ENCODE peak calls at places on chromosomes 6 and 20, in four cellular contexts. A, T, C and N are unnamed samples.

GRCh38 chr6:16730720-16731502 is 30.3 kb downstream of the ATXN1 start:
- ATAC-seq in A (no peak), C (no peak), T (no peak), N (no peak)

GRCh38 chr6:54135665-54136370 is 24.6 kb downstream of the MLIP start:
- ATAC-seq in A (no peak), C (no peak), T (peak; percentile 74), N (no peak)

GRCh38 chr6:146790561-146791091 is 191.9 kb downstream of the ADGB start:
- ATAC-seq in A (no peak), C (no peak), T (no peak), N (no peak)

GRCh38 chr6:134739299-134740090 is 210.4 kb downstream of the ALDH8A1 start:
- ATAC-seq in T (no peak), A (no peak), C (no peak), N (no peak)

GRCh38 chr20:12053348-12053747 is 135.7 kb downstream of the BTBD3 start:
- ATAC-seq in A (no peak), T (peak; percentile 24), C (no peak), N (no peak)

GRCh38 chr20:2864626-2865025 is 8.7 kb upstream of the PTPRA start:
- ATAC-seq in T (no peak), C (no peak), A (no peak), N (no peak)

GRCh38 chr6:158278015-158278414 is 34.2 kb upstream of the TULP4 start:
- ATAC-seq in T (no peak), A (no peak), C (no peak), N (no peak)

GRCh38 chr20:59731371-59731770 is 127.0 kb downstream of the PHACTR3 start:
- ATAC-seq in C (no peak), T (no peak), A (no peak), N (no peak)

GRCh38 chr20:43914286-43914685 is 366 bp upstream of the TOX2 start:
- ATAC-seq in C (no peak), T (no peak), A (no peak), N (peak; percentile 25)

GRCh38 chr6:41599836-41600445 is 38.3 kb upstream of the MDFI start:
- ATAC-seq in T (no peak), C (no peak), A (no peak), N (no peak)

GRCh38 chr6:96836579-96837137 is 619 bp downstream of the GPR63 start:
- ATAC-seq in A (peak; percentile 52), C (peak; percentile 62), T (peak; percentile 36), N (peak; percentile 11)

GRCh38 chr20:62346398-62347150 is 20.5 kb downstream of the LAMA5 start:
- ATAC-seq in A (peak; percentile 18), C (no peak), T (no peak), N (no peak)

GRCh38 chr6:117600008-117600743 is 2.1 kb downstream of the GOPC start:
- ATAC-seq in A (no peak), C (peak; percentile 44), T (no peak), N (no peak)

GRCh38 chr6:117602899-117603588 is 733 bp upstream of the GOPC start:
- ATAC-seq in T (no peak), A (no peak), C (no peak), N (no peak)

GRCh38 chr6:117605169-117605826 is 3.0 kb upstream of the GOPC start:
- ATAC-seq in C (peak; percentile 51), T (no peak), A (no peak), N (no peak)

GRCh38 chr6:117601811-117602150 is 530 bp downstream of the GOPC start:
- ATAC-seq in C (peak; percentile 45), T (no peak), A (peak; percentile 10), N (no peak)

GRCh38 chr6:117602151-117602898 is at the start of gene GOPC:
- ATAC-seq in C (peak; percentile 93), T (peak; percentile 99), A (peak; percentile 99), N (peak; percentile 99)
- TF ChIP-seq POLR2A in C (peak; percentile 95), T (peak; percentile 79), A (no peak), N (peak; percentile 73)

GRCh38 chr20:54170026-54170471 is 3.7 kb downstream of the CYP24A1 start:
- ATAC-seq in T (no peak), C (no peak), A (no peak), N (no peak)
- TF ChIP-seq POLR2A in T (no peak), C (no peak), A (no peak), N (no peak)

GRCh38 chr6:152723398-152723797 is 25.7 kb downstream of the MYCT1 start:
- ATAC-seq in T (no peak), C (no peak), A (no peak), N (no peak)

GRCh38 chr6:152727507-152727906 is 23.1 kb upstream of the VIP start:
- ATAC-seq in C (peak; percentile 62), T (no peak), A (no peak), N (no peak)

GRCh38 chr6:152720964-152721363 is 23.3 kb downstream of the MYCT1 start:
- ATAC-seq in T (no peak), A (no peak), C (no peak), N (no peak)

GRCh38 chr6:152721956-152722355 is 24.3 kb downstream of the MYCT1 start:
- ATAC-seq in T (no peak), C (no peak), A (no peak), N (no peak)

DNA sequence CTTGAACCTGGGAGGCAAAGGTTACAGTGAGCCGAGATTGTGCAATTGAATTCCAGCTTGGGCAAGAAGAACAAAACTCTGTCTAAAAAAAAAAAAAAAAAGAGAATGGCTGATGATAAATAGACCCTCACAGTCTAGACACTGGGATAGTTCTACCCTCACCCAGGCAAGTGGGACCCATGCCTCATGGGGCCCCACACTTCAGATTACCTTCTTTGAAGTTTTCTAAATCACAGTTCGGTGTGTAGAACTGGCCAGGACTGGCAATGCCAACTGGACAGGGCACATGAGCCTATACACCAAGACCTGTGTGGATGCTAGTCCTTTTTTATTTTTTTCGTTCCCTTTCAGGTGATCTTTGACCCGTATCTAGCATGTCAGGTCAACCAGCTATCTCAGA is 24.3 kb upstream of the VIP start:
- ATAC-seq in T (no peak), C (no peak), A (no peak), N (no peak)
- TF ChIP-seq POLR2A in T (no peak), C (no peak), A (no peak), N (no peak)

GRCh38 chr6:31652925-31653724 is 664 bp upstream of the BAG6 start:
- ATAC-seq in C (peak; percentile 83), T (peak; percentile 83), A (peak; percentile 79), N (peak; percentile 80)
- TF ChIP-seq POLR2A in C (peak; percentile 98), T (peak; percentile 11), A (peak; percentile 31), N (no peak)

GRCh38 chr6:29726795-29727194 is 3.6 kb downstream of the HLA-F start:
- ATAC-seq in T (no peak), C (no peak), A (no peak), N (no peak)
- TF ChIP-seq POLR2A in T (no peak), C (no peak), A (no peak), N (no peak)

DNA sequence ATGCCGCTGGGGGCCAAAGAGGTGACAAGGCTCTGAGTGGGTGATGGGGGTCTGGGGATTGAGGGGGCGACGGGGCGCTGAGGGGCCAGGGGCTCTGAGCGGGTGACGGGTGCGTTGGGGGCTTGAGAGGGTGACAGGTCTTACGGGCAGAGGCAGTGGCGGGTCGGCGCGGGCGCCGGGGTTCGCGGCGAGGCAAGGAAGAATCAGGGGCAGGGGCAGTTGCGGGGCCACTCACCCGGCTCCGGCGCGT is 146 bp downstream of the ZNFX1 start:
- ATAC-seq in T (no peak), C (no peak), A (no peak), N (no peak)
- TF ChIP-seq POLR2A in T (peak; percentile 52), C (no peak), A (no peak), N (no peak)

GRCh38 chr6:14211596-14211961 is 94.0 kb downstream of the CD83 start:
- ATAC-seq in A (peak; percentile 42), T (peak; percentile 12), C (peak; percentile 48), N (no peak)

GRCh38 chr6:14210077-14210476 is 92.5 kb downstream of the CD83 start:
- ATAC-seq in T (no peak), C (no peak), A (no peak), N (no peak)

GRCh38 chr6:14212632-14213031 is 95.1 kb downstream of the CD83 start:
- ATAC-seq in A (no peak), C (no peak), T (no peak), N (no peak)

GRCh38 chr6:14212020-14212419 is 94.4 kb downstream of the CD83 start:
- ATAC-seq in T (no peak), C (no peak), A (no peak), N (no peak)

DNA sequence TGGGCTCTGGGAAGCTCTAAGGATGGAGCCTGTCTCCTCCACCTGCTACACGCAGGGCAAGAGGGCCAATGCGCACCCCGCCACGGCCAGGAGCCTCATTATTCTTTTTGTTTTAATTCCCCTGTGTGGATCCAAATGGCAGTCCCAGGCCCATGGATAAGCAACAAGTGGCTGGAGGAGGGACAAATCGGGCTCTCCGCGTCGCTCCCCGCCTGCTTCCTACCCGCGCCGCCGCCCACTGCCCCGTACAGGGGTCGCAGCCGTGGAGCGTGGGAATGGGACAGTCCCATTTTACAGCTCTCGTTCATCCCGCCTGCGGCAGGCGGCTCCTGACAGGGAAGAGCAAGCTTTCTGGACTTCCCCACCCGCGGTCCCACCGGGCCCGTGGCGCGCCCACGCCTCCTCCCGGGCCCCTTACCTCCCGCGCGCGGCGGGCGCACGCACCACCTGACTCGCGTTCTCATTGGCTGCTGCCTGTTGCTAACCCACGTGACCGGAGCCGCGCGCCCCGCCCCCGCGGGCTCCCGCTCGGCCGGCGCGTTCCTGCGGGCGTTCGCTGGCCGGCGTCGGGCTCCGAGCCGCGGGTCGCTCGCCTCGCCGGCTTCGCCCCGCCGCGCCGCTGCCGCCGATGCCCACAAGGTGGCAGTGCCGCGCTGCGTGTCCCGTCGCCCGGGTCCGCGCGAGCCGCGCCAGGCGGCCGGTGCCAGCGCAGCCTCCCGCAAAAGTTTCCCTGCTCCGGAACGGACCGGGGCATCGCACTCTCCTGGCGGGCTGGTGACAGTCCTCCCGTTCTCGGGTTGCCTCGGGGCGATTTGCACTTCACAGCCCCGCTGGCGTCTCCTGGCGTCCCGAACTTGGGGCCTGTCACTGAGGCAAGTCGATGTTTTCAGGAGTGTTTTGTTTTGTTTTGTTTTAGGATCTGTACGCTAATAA is 93.4 kb downstream of the CD83 start:
- ATAC-seq in A (peak; percentile 97), T (peak; percentile 95), C (peak; percentile 99), N (peak; percentile 97)
- TF ChIP-seq POLR2A in A (no peak), T (no peak), C (peak; percentile 72), N (peak; percentile 38)

GRCh38 chr6:108560463-108561308 is at the start of gene FOXO3:
- ATAC-seq in C (peak; percentile 65), T (peak; percentile 51), A (peak; percentile 70), N (peak; percentile 54)
- TF ChIP-seq POLR2A in C (peak; percentile 79), T (peak; percentile 95), A (peak; percentile 55), N (peak; percentile 98)